ENCODE peak calls at places on chromosomes 6 and 20, in five cellular contexts. P, K, R, J and T are unnamed samples. For H3K36me3, the result is how much of the 10 kb centered on the place peaks cover.

GRCh38 chr6:111925296-111925695 is 52.0 kb upstream of the FYN start:
- ATAC-seq in J (no peak), R (no peak), K (no peak), P (no peak), T (no peak)

GRCh38 chr20:54649511-54649962 is 174.1 kb downstream of the DOK5 start:
- ATAC-seq in K (peak), P (peak), R (peak), J (peak), T (peak)

GRCh38 chr20:49636447-49636846 is 68.5 kb upstream of the PTGIS start:
- ATAC-seq in R (no peak), K (no peak), P (no peak), J (no peak), T (no peak)

GRCh38 chr6:114446342-114446741 is 103.5 kb upstream of the HS3ST5 start:
- ATAC-seq in K (no peak), P (no peak), J (no peak), R (no peak), T (no peak)

GRCh38 chr6:149045404-149045803 is 272.1 kb upstream of the TAB2 start:
- ATAC-seq in R (peak), J (peak), K (no peak), P (peak), T (no peak)

GRCh38 chr6:32113386-32114352 is 4.5 kb upstream of the TNXB start:
- ATAC-seq in K (peak), R (peak), J (peak), P (peak), T (peak)

GRCh38 chr20:7714549-7714948 is 225.7 kb downstream of the HAO1 start:
- ATAC-seq in K (peak), J (no peak), P (no peak), R (no peak), T (no peak)

GRCh38 chr6:128252293-128253176 is 267.9 kb downstream of the PTPRK start:
- ATAC-seq in R (no peak), K (no peak), P (no peak), J (no peak), T (no peak)

GRCh38 chr6:132693478-132693877 is 20.4 kb downstream of the VNN1 start:
- ATAC-seq in J (no peak), R (no peak), K (peak), P (no peak), T (no peak)

GRCh38 chr20:64201653-64202052 is 37.4 kb downstream of the MYT1 start:
- ATAC-seq in P (no peak), J (no peak), R (no peak), K (no peak), T (no peak)

GRCh38 chr6:39546731-39547130 is 178.5 kb downstream of the KIF6 start:
- ATAC-seq in R (no peak), K (no peak), P (no peak), J (no peak), T (no peak)

GRCh38 chr20:2382833-2383232 is 2.1 kb downstream of the TGM6 start:
- ATAC-seq in J (no peak), R (no peak), P (no peak), K (no peak), T (no peak)

GRCh38 chr6:30885999-30886896 is 1.9 kb downstream of the DDR1 start:
- ATAC-seq in P (peak), J (peak), K (peak), R (peak), T (peak)

GRCh38 chr20:53752971-53753879 is 159.6 kb upstream of the ZNF217 start:
- ATAC-seq in K (peak), P (no peak), J (peak), R (peak), T (no peak)

GRCh38 chr20:44696315-44696714 is 18.9 kb upstream of the CCN5 start:
- ATAC-seq in K (no peak), J (peak), R (no peak), P (no peak), T (no peak)

GRCh38 chr6:105537981-105538578 is 135.2 kb upstream of the PREP start:
- ATAC-seq in J (no peak), K (no peak), R (no peak), P (no peak), T (no peak)

GRCh38 chr6:167691566-167692312 is 135.0 kb upstream of the AFDN start:
- ATAC-seq in J (no peak), R (no peak), P (no peak), K (no peak), T (no peak)

GRCh38 chr6:6659600-6660327 is 71.2 kb downstream of the LY86 start:
- ATAC-seq in R (no peak), J (no peak), K (peak), P (peak), T (no peak)

GRCh38 chr6:144585217-144585814 is 300.2 kb downstream of the UTRN start:
- ATAC-seq in R (peak), K (peak), P (no peak), J (peak), T (no peak)

GRCh38 chr6:117711369-117711768 is 36.1 kb downstream of the NUS1 start:
- ATAC-seq in K (no peak), J (peak), R (peak), P (no peak), T (no peak)

GRCh38 chr20:61801065-61801360 is 264.7 kb downstream of the TAF4 start:
- ATAC-seq in R (no peak), J (no peak), K (no peak), P (no peak), T (no peak)

GRCh38 chr6:38974389-38975133 is 74.0 kb upstream of the GLP1R start:
- ATAC-seq in J (no peak), P (no peak), K (peak), R (no peak), T (no peak)

GRCh38 chr6:134295953-134296553 is 21.9 kb downstream of the SGK1 start:
- ATAC-seq in J (peak), K (peak), P (peak), R (peak), T (peak)

GRCh38 chr6:37784585-37784967 is 35.0 kb upstream of the ZFAND3 start:
- ATAC-seq in P (no peak), R (no peak), J (no peak), K (peak), T (no peak)

GRCh38 chr20:17675519-17676377 is 6.3 kb downstream of the RRBP1 start:
- ATAC-seq in K (no peak), P (no peak), R (no peak), J (no peak), T (no peak)
- H3K27ac ChIP-seq in K (no peak), P (no peak), R (no peak), J (no peak), T (no peak)

GRCh38 chr6:109002100-109002697 is 92.4 kb downstream of the SESN1 start:
- ATAC-seq in R (no peak), J (no peak), P (peak), K (peak), T (peak)
- TF ChIP-seq POLR2A in R (no peak), J (no peak), P (no peak), K (no peak), T (no peak)

GRCh38 chr20:32153156-32153665 is 43.7 kb downstream of the TM9SF4 start:
- ATAC-seq in J (no peak), P (no peak), K (no peak), R (no peak), T (no peak)
- H3K36me3 ChIP-seq in J (half or more), P (under half), K (half or more), R (under half), T (half or more)

DNA sequence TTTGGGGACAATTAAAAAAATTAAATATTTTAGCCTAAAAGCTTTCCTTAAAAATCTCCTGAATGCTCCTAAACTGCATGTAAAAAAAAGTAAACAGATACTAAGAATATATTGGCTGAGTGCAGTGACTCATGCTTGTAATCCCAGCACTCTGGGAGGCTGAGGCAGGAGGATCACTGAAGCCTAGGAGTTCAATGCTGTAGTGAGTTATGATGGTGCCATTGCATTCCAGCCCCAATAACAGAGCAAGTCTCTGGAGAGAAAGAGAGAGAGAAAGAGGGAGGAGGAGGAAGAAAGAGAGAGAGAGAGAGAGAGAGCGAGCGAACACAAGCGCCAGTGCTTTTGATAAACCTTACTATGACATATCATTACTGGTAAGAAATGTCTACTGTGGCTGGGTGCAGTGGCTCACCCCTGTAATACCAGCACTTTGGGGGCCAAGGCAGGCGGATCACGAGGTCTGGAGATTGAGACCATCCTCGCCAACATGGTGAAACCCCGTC is 58.8 kb downstream of the FKBP5 start:
- ATAC-seq in P (no peak), K (no peak), R (no peak), J (no peak), T (no peak)
- H3K27ac ChIP-seq in P (no peak), K (no peak), R (no peak), J (no peak), T (no peak)

GRCh38 chr6:89281779-89282246 is 33.3 kb downstream of the GABRR2 start:
- ATAC-seq in P (peak), R (peak), K (peak), J (peak), T (no peak)
- TF ChIP-seq POLR2A in P (no peak), R (no peak), K (no peak), J (no peak), T (no peak)